ENCODE peak calls at places on chromosomes 6 and 20, in four cellular contexts. Y is sigmoid colon, L is esophagus muscularis mucosa, B is suprapubic skin. K is an unnamed sample.

GRCh38 chr6:113221850-113222249 is 635.3 kb upstream of the MARCKS start:
- DNase-seq in Y (no peak), L (no peak), B (no peak), K (peak; percentile 73)

GRCh38 chr6:4381379-4381778 is 246.0 kb upstream of the ECI2 start:
- DNase-seq in Y (no peak), L (no peak), B (no peak), K (no peak)

GRCh38 chr6:159945801-159946392 is 23.0 kb upstream of the IGF2R start:
- DNase-seq in Y (no peak), L (no peak), B (no peak), K (no peak)

GRCh38 chr6:150299873-150300485 is 68.8 kb upstream of the IYD start:
- DNase-seq in Y (no peak), L (no peak), B (no peak), K (no peak)

GRCh38 chr6:132140150-132140549 is 189.0 kb upstream of the CCN2 start:
- DNase-seq in Y (no peak), L (no peak), B (no peak), K (no peak)

GRCh38 chr6:132818404-132819359 is 4.3 kb downstream of the RPS12 start:
- DNase-seq in Y (no peak), L (no peak), B (no peak), K (no peak)

GRCh38 chr6:22952076-22952475 is 382.7 kb downstream of the HDGFL1 start:
- DNase-seq in Y (no peak), L (no peak), B (no peak), K (no peak)

GRCh38 chr6:150180517-150180916 is 37.7 kb downstream of the PPP1R14C start:
- DNase-seq in Y (no peak), L (no peak), B (no peak), K (no peak)

GRCh38 chr6:33323623-33323948 is 6.0 kb upstream of the ZBTB22 start:
- DNase-seq in Y (no peak), L (no peak), B (no peak), K (no peak)

GRCh38 chr6:67535946-67536345 is 1099.1 kb upstream of the ADGRB3 start:
- DNase-seq in Y (no peak), L (no peak), B (no peak), K (no peak)

GRCh38 chr6:19322691-19323470 is 514.3 kb upstream of the ID4 start:
- DNase-seq in Y (no peak), L (no peak), B (no peak), K (no peak)

GRCh38 chr6:142377112-142377848 is 75.5 kb downstream of the ADGRG6 start:
- DNase-seq in Y (no peak), L (no peak), B (no peak), K (no peak)

GRCh38 chr20:57414867-57415592 is 23.8 kb downstream of the RBM38 start:
- DNase-seq in Y (no peak), L (no peak), B (no peak), K (no peak)

GRCh38 chr6:44052419-44053011 is 74.7 kb downstream of the MRPL14 start:
- DNase-seq in Y (peak; percentile 78), L (no peak), B (no peak), K (peak; percentile 76)

GRCh38 chr20:50144362-50144761 is 9.2 kb downstream of the PEDS1 start:
- DNase-seq in Y (peak; percentile 89), L (no peak), B (peak; percentile 86), K (peak; percentile 76)

GRCh38 chr6:2976571-2977085 is 5.3 kb upstream of the SERPINB6 start:
- DNase-seq in Y (no peak), L (no peak), B (no peak), K (no peak)

GRCh38 chr6:112244428-112244827 is 9.9 kb downstream of the LAMA4 start:
- DNase-seq in Y (no peak), L (no peak), B (no peak), K (no peak)

GRCh38 chr6:42781811-42782688 is at the start of gene BICRAL:
- DNase-seq in Y (peak; percentile 74), L (no peak), B (no peak), K (peak; percentile 30)

DNA sequence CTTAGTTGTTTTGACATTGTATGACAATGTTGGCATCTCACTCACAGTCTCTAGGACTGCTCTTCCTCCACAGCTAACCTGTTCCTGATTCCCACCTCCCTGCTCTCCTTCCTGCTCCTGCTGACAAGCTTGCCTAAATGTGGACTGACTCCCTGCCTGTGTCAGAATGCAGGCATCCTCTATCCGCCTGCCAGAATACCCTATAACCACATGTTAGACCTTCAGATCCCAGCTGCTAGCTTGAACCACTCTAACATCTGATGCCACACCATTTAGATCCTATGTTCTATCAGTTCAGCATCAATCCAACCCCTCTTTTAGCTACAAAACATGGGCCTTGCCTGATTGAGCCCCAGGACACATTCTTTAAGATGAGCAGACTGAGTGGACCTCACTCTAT is 12.2 kb downstream of the FILIP1 start:
- DNase-seq in Y (no peak), L (no peak), B (no peak), K (no peak)
- TF ChIP-seq POLR2A in Y (no peak), L (no peak), B (no peak), K (no peak)

DNA sequence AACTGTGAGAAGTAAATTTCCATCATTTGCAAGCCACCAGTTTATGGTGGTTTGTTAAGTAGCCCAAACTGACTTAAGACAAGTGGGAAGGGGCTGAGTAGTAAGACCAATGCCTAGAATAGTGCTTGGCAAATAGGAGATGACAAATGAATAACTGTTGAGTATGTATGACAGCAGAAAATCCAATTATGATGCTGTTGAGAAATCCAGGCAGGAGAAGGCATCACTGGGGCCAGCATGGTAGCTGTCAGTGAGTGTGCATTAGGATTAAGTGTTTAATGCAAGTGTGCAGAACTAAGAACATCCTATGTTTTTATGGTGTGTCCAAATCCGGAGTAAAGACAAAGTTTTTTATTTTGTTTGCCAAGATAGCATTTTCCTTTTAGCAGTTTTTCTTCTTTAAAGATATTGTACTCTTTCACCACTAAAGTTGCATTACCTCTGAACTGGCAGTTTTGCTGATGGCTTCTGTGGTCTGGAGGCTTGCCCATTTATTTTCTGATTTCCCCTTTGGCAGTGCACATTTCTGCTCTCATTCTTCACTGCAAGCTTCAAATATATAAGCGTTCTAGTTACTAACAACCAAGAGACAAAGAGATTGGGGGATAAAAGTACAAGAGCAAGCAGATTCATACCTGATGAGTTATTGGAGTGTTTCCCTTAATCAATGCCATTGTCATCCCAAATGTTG is 289.7 kb downstream of the KCNQ5 start:
- DNase-seq in Y (no peak), L (no peak), B (no peak), K (no peak)
- TF ChIP-seq POLR2AphosphoS5 in Y (no peak), L (no peak), B (no peak), K (no peak)

GRCh38 chr20:36182604-36183154 is 28.1 kb downstream of the EPB41L1 start:
- DNase-seq in Y (no peak), L (no peak), B (no peak), K (no peak)
- TF ChIP-seq CTCF in Y (no peak), L (no peak), B (no peak), K (no peak)

DNA sequence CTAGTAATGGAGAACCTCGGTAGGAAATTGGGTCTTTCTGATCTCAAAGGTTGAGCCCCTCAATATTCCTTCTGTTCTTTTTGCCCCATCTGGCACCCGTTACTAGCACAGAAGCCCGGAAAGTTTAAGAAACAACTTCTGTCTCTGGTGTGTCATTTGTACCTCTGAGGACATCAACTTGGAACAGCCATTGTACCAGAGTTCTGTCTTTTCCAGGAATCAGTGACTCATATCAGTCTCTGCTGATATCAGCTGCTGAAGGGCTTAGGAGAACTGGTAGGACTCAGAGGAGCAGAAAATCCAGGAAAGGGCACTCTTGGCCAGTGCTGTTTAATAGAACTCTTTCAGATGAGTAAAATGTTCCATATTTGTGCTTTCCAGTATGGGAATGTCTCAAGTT is 78.3 kb upstream of the CHD6 start:
- DNase-seq in Y (no peak), L (no peak), B (no peak), K (no peak)
- TF ChIP-seq POLR2A in Y (no peak), L (no peak), B (no peak), K (no peak)

DNA sequence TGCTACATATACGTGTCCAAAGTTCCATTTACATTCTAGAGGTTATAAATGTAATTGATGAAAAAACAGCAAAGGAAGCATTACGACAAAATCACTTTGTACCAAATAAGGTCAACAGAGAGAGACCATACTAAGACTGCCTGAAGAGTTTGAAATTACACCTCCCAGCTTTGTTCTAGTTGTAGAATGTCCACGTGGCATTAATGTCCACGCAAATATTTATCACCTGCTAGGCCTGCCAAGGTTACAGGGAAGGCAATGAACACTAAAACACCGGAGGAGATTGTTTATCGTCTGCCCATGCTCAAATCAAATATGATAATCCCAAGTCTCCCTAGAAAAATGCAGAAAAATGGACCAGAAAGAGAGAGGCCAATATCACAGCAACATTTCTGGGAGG is 6.2 kb downstream of the RALGAPA2 start:
- DNase-seq in Y (no peak), L (no peak), B (no peak), K (no peak)
- TF ChIP-seq POLR2AphosphoS5 in Y (no peak), L (no peak), B (no peak), K (no peak)

GRCh38 chr6:16163535-16164300 is 34.8 kb downstream of the MYLIP start:
- DNase-seq in Y (no peak), L (no peak), B (no peak), K (no peak)
- TF ChIP-seq CTCF in Y (no peak), L (no peak), B (no peak), K (no peak)

DNA sequence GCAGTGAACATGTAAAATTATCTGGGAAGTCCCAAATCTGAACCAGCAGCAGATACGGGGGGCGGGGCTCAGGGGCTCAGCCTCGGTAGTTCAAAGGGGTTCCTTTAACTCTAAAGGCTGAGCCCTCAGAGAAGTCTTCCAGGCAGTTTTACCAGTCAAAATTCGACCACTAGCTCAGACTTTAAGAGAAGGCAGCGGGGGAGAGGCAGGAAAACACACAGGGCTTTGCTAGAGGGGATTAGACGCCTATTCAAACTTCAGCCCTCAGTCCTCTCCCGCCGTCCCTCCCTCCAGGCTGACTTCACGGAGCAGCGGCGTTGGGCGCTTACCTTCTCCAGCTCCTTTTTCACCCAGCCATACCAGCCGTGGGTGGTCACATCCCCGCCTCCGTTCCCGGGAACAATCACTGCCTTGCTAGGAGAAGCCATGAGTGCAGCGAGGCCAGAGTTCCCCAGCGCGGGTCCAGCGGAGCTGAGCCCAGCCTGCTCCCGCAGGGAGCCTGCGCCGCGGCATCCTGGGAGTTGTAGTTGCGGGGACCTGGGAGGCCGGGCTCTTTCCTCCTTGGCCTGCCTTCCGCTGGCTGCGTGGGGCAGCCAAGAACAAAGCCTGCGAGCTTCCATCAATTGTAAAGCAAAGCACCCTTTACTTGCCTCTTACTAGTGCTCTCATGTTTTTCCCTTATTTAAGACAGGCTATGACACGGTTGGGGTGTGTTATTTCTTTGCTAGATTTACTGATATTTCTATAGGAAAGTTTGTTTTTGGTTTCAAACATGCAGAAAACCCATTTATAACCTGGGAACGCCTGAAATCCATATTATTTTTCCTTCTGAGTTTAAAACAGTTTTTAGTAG is at the start of gene RBBP9:
- DNase-seq in Y (peak; percentile 92), L (peak; percentile 95), B (peak; percentile 90), K (peak; percentile 95)
- TF ChIP-seq POLR2A in Y (no peak), L (no peak), B (no peak), K (no peak)

GRCh38 chr20:59086923-59087322 is 44.3 kb upstream of the PRELID3B start:
- DNase-seq in Y (no peak), L (no peak), B (no peak), K (no peak)
- TF ChIP-seq POLR2AphosphoS5 in Y (no peak), L (no peak), B (no peak), K (no peak)

GRCh38 chr6:73134588-73134987 is 90.7 kb downstream of the KHDC1L start:
- DNase-seq in Y (no peak), L (no peak), B (no peak), K (peak; percentile 39)
- TF ChIP-seq CTCF in Y (no peak), L (no peak), B (no peak), K (no peak)

GRCh38 chr6:38177885-38178583 is 358.5 kb downstream of the ZFAND3 start:
- DNase-seq in Y (peak; percentile 28), L (no peak), B (peak; percentile 45), K (no peak)
- TF ChIP-seq POLR2A in Y (no peak), L (no peak), B (no peak), K (no peak)